ENCODE peak calls at places on chromosomes 13 and 19, in four cellular contexts. W is ovary, Q is NCI-H1105 treated with DMSO at 0.1 percent for 48 hours, V is fibroblast of the aortic adventitia. A is an unnamed sample.

GRCh38 chr13:50370303-50370950 is 355.2 kb downstream of the KCNRG start:
- DNase-seq in W (no peak), Q (no peak), V (no peak), A (no peak)

GRCh38 chr19:46076951-46077814 is 36.4 kb upstream of the IGFL4 start:
- DNase-seq in W (no peak), Q (peak), V (peak), A (peak)

GRCh38 chr13:70703755-70704154 is 595.5 kb upstream of the KLHL1 start:
- DNase-seq in W (no peak), Q (no peak), V (no peak), A (no peak)

GRCh38 chr13:23469901-23470525 is 36.5 kb upstream of the SACS start:
- DNase-seq in W (no peak), Q (no peak), V (peak), A (peak)

GRCh38 chr13:40402931-40403412 is 263.5 kb downstream of the FOXO1 start:
- DNase-seq in W (peak), Q (no peak), V (peak), A (peak)

GRCh38 chr19:52336117-52336811 is at the start of gene ZNF610:
- DNase-seq in W (peak), Q (peak), V (peak), A (peak)

GRCh38 chr13:74015137-74015536 is 119.1 kb downstream of the KLF12 start:
- DNase-seq in W (no peak), Q (no peak), V (peak), A (no peak)

GRCh38 chr13:76929320-76929719 is 19.0 kb upstream of the ACOD1 start:
- DNase-seq in W (no peak), Q (no peak), V (no peak), A (no peak)

GRCh38 chr13:21176982-21177284 is 475 bp downstream of the MRPL57 start:
- DNase-seq in W (no peak), Q (peak), V (no peak), A (no peak)

GRCh38 chr13:35818577-35819165 is 312.5 kb downstream of the DCLK1 start:
- DNase-seq in W (no peak), Q (peak), V (peak), A (peak)

GRCh38 chr13:102400619-102401125 is 1.2 kb downstream of the FGF14 start:
- DNase-seq in W (no peak), Q (no peak), V (peak), A (peak)

GRCh38 chr19:408441-409005 is 424 bp downstream of the C2CD4C start:
- DNase-seq in W (no peak), Q (peak), V (no peak), A (no peak)

GRCh38 chr19:33476151-33476707 is 45.4 kb downstream of the PEPD start:
- DNase-seq in W (no peak), Q (no peak), V (no peak), A (no peak)

GRCh38 chr19:18660051-18660910 is 23.2 kb upstream of the CRTC1 start:
- DNase-seq in W (no peak), Q (no peak), V (peak), A (no peak)

GRCh38 chr13:51729853-51730553 is 74.0 kb downstream of the DHRS12 start:
- DNase-seq in W (peak), Q (no peak), V (peak), A (peak)

GRCh38 chr13:99363949-99364348 is 56.8 kb upstream of the GPR183 start:
- DNase-seq in W (no peak), Q (no peak), V (no peak), A (no peak)

GRCh38 chr19:40803857-40804782 is 5.1 kb downstream of the EGLN2 start:
- DNase-seq in W (no peak), Q (no peak), V (no peak), A (no peak)

GRCh38 chr13:59641758-59642157 is 522.0 kb downstream of the DIAPH3 start:
- DNase-seq in W (no peak), Q (no peak), V (peak), A (peak)

GRCh38 chr13:76991796-76992547 is at the start of gene CLN5:
- DNase-seq in W (peak), Q (peak), V (peak), A (peak)

GRCh38 chr19:43570174-43570791 is 5.0 kb downstream of the XRCC1 start:
- DNase-seq in W (no peak), Q (peak), V (no peak), A (no peak)

GRCh38 chr19:6732803-6733337 is 4.5 kb downstream of the GPR108 start:
- DNase-seq in W (no peak), Q (no peak), V (no peak), A (no peak)

GRCh38 chr19:34253711-34254551 is 423 bp upstream of the GARRE1 start:
- DNase-seq in W (peak), Q (peak), V (peak), A (peak)

GRCh38 chr13:31192306-31192705 is 7.5 kb upstream of the B3GLCT start:
- DNase-seq in W (no peak), Q (no peak), V (no peak), A (no peak)

GRCh38 chr13:35784286-35784951 is 307.9 kb upstream of the MAB21L1 start:
- DNase-seq in W (no peak), Q (no peak), V (no peak), A (no peak)

GRCh38 chr13:29886446-29886845 is 36.0 kb upstream of the UBL3 start:
- DNase-seq in W (no peak), Q (no peak), V (no peak), A (no peak)

GRCh38 chr19:38196245-38196837 is 27.7 kb downstream of the DPF1 start:
- DNase-seq in W (no peak), Q (no peak), V (no peak), A (no peak)

GRCh38 chr19:38517321-38517720 is 83.8 kb downstream of the RYR1 start:
- DNase-seq in W (no peak), Q (no peak), V (no peak), A (no peak)

GRCh38 chr19:14300281-14300680 is 81.0 kb upstream of the ADGRE5 start:
- DNase-seq in W (no peak), Q (no peak), V (no peak), A (no peak)

GRCh38 chr13:113836917-113837553 is 26.8 kb downstream of the GAS6 start:
- DNase-seq in W (peak), Q (peak), V (peak), A (peak)

GRCh38 chr19:425056-425455 is 16.1 kb upstream of the C2CD4C start:
- DNase-seq in W (no peak), Q (no peak), V (no peak), A (no peak)

GRCh38 chr19:6249296-6249695 is 30.5 kb downstream of the MLLT1 start:
- DNase-seq in W (no peak), Q (no peak), V (no peak), A (no peak)

A was measured in GM03348.